ENCODE peak calls at places on chromosomes 6 and 20, in seven cellular contexts. O is Peyer's patch, H is GM23248, S is pancreas, F is PC-3, G is uterus, B is suprapubic skin. Q is an unnamed sample.

GRCh38 chr6:129385117-129385516 is 324.9 kb downstream of the ARHGAP18 start:
- DNase-seq in O (no peak), H (no peak), S (no peak), F (no peak), G (no peak), B (no peak), Q (no peak)

GRCh38 chr20:19918965-19919329 is 98.2 kb upstream of the NAA20 start:
- DNase-seq in O (no peak), H (no peak), S (no peak), F (no peak), G (no peak), B (no peak), Q (no peak)

GRCh38 chr6:108203189-108204119 is 37.6 kb downstream of the NR2E1 start:
- DNase-seq in O (no peak), H (no peak), S (no peak), F (no peak), G (no peak), B (no peak), Q (no peak)

GRCh38 chr20:58131581-58132142 is 96.8 kb downstream of the ANKRD60 start:
- DNase-seq in O (no peak), H (peak; percentile 75), S (no peak), F (peak; percentile 98), G (peak; percentile 9), B (peak; percentile 63), Q (no peak)

GRCh38 chr6:151241853-151242252 is 2.1 kb downstream of the AKAP12 start:
- DNase-seq in O (no peak), H (no peak), S (no peak), F (no peak), G (no peak), B (no peak), Q (no peak)

GRCh38 chr6:89479902-89480301 is 47.0 kb downstream of the ANKRD6 start:
- DNase-seq in O (no peak), H (no peak), S (no peak), F (no peak), G (no peak), B (no peak), Q (no peak)

GRCh38 chr20:5987383-5987782 is 36.9 kb downstream of the MCM8 start:
- DNase-seq in O (no peak), H (no peak), S (no peak), F (peak; percentile 55), G (no peak), B (no peak), Q (no peak)

GRCh38 chr6:51292659-51293058 is 474.0 kb downstream of the TFAP2B start:
- DNase-seq in O (no peak), H (peak; percentile 34), S (no peak), F (peak; percentile 75), G (no peak), B (no peak), Q (no peak)

GRCh38 chr6:16230953-16231352 is 7.4 kb upstream of the GMPR start:
- DNase-seq in O (no peak), H (no peak), S (no peak), F (no peak), G (no peak), B (no peak), Q (no peak)

GRCh38 chr6:88177961-88178464 is 11.9 kb upstream of the CNR1 start:
- DNase-seq in O (no peak), H (peak; percentile 45), S (no peak), F (no peak), G (no peak), B (no peak), Q (no peak)

DNA sequence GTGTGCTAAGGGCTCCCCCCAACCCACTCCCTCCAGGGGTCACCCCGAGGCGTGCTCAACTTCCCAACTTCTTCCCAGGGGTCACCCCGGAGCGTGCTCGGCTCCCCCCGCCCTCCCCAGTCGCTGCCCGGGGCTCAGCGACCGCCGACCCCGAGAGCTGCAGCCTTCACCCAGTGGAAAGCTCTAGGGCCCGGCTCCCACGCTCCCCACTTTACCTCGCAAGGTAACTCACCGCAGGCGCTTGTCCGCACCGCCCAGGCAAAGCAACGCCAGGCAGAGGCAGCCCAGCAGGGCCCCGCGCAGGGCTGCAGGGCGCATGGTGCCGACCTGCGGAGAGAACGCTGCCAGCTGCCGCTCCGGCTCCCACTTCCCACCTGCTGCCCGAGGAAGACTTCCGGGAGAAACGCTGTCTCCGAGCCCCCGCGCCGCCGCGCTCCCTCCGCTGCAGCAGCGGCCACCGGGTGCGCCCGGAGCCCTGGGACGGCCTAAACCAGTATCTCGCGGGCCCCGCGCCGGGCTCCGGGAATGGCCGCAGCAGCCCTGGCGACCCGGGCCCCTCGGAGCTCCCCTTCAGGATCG is 396 bp downstream of the RNASET2 start:
- DNase-seq in O (no peak), H (peak; percentile 60), S (peak; percentile 88), F (peak; percentile 22), G (no peak), B (no peak), Q (no peak)
- H3K4me1 ChIP-seq in O (peaks cover 33% of the 10 kb centered on the region), H (no peaks in the 10 kb centered on the region), S (no peaks in the 10 kb centered on the region), F (peaks cover 7% of the 10 kb centered on the region), G (peaks cover 3% of the 10 kb centered on the region), B (peaks cover 30% of the 10 kb centered on the region), Q (peaks cover 71% of the 10 kb centered on the region)

DNA sequence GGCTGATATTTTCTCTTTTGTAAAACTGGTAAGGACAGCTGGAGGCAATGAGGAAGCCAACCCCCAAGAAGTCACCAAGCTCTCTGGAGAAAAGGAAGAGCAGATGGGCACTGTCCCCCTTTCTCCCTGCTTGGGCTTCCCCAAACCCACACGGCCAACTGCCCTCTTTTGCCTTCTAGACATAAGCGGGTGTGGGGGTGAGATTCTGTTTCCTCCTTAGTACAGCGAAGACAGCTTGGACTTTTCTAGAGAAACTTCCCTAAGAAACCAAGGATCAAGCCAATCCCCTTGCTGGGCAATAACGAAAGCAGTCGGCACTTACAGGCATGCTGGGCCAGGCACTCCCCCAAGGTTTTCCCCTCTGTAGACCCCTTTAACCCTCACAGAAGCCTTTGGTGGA is 110.3 kb downstream of the CDC5L start:
- DNase-seq in O (no peak), H (no peak), S (no peak), F (no peak), G (no peak), B (no peak), Q (no peak)
- H3K4me3 ChIP-seq in O (no peak overlapping the region), H (no peak overlapping the region), S (no peak overlapping the region), F (no peak overlapping the region), G (no peak overlapping the region), B (no peak overlapping the region), Q (no peak overlapping the region)

GRCh38 chr6:53055873-53056272 is 9.3 kb upstream of the FBXO9 start:
- DNase-seq in O (no peak), H (no peak), S (no peak), F (no peak), G (no peak), B (no peak), Q (no peak)
- H3K4me1 ChIP-seq in O (peaks cover 6% of the 10 kb centered on the region), H (peaks cover 14% of the 10 kb centered on the region), S (peaks cover 33% of the 10 kb centered on the region), F (peaks cover 26% of the 10 kb centered on the region), G (peaks cover 3% of the 10 kb centered on the region), B (peaks cover 49% of the 10 kb centered on the region), Q (peaks cover 17% of the 10 kb centered on the region)

DNA sequence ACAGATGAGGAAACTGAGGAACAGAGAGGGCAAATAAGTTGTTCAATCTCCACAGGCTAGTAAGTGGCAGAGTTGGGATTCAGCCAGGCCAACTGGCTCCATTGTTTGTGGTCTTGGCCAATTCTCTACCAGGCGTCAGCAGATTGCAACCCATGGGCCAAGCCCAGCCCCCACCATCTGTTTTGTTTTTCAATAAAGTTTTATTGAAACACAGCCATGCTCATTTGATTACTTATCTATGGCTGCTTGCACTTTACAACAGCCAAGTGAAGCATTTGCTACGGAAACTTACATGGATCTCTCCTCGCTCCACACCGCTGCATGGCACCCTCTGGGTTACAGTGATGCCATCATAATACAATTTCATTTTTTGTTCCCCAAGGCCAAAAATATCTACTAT is 90.8 kb downstream of the ZNF217 start:
- DNase-seq in O (no peak), H (no peak), S (no peak), F (no peak), G (no peak), B (no peak), Q (no peak)
- H3K4me3 ChIP-seq in O (no peak overlapping the region), H (no peak overlapping the region), S (no peak overlapping the region), F (peak overlapping the region; percentile 66), G (no peak overlapping the region), B (no peak overlapping the region), Q (no peak overlapping the region)

DNA sequence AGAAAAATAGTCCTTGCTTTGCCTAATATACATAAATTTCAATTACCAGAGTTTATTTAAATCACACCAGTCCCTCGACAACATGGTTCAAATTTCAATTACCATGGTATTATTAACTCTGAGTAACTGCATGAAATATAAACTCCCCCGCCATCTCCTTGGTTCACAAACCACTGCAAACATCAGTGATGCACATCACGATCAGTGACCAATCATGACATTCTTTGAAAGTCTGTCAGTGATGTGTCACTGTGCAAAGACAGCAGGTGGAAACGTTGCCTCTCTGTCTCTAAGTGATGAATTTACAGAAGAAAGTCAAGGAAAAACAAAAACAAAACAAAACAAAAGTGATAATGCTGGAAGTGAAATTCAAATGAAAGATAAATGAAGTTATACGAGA is 86.7 kb downstream of the TASP1 start:
- DNase-seq in O (no peak), H (peak; percentile 54), S (no peak), F (peak; percentile 95), G (no peak), B (no peak), Q (no peak)
- H3K4me1 ChIP-seq in O (no peaks in the 10 kb centered on the region), H (peaks cover 13% of the 10 kb centered on the region), S (no peaks in the 10 kb centered on the region), F (peaks cover 42% of the 10 kb centered on the region), G (no peaks in the 10 kb centered on the region), B (no peaks in the 10 kb centered on the region), Q (no peaks in the 10 kb centered on the region)

GRCh38 chr6:75935473-75935793 is 137.0 kb downstream of the IMPG1 start:
- DNase-seq in O (no peak), H (no peak), S (no peak), F (no peak), G (no peak), B (no peak), Q (no peak)
- H3K4me3 ChIP-seq in O (peak overlapping the region; percentile 44), H (peak overlapping the region; percentile 76), S (peak overlapping the region; percentile 45), F (peak overlapping the region; percentile 52), G (peak overlapping the region; percentile 22), B (peak overlapping the region; percentile 46), Q (no peak overlapping the region)

GRCh38 chr6:156783958-156784357 is 6.8 kb downstream of the ARID1B start:
- DNase-seq in O (no peak), H (no peak), S (no peak), F (no peak), G (no peak), B (no peak), Q (no peak)
- H3K4me1 ChIP-seq in O (peaks cover 9% of the 10 kb centered on the region), H (peaks cover 32% of the 10 kb centered on the region), S (peaks cover 11% of the 10 kb centered on the region), F (peaks cover 19% of the 10 kb centered on the region), G (peaks cover 19% of the 10 kb centered on the region), B (peaks cover 68% of the 10 kb centered on the region), Q (peaks cover 9% of the 10 kb centered on the region)